ENCODE peak calls at places on chromosomes 2 and 18, in seven cellular contexts. One of them, this sample, is unnamed.

GRCh38 chr2:127175821-127176354 is 44.2 kb downstream of the CYP27C1 start:
- DNase-seq in kidney epithelial cell: no peak
- DNase-seq in NCI-H510A treated with DMSO at 0.1 percent for 48 hours: no peak
- DNase-seq in cardiac fibroblast: peak
- DNase-seq in left colon: peak
- DNase-seq in iPS-NIHi11: no peak
- DNase-seq in NCI-H1092 treated with DMSO at 0.1 percent for 48 hours: no peak
- DNase-seq in this sample: no peak

GRCh38 chr18:36187826-36188721 is 777 bp downstream of the MOCOS start:
- DNase-seq in left colon: peak
- DNase-seq in NCI-H1092 treated with DMSO at 0.1 percent for 48 hours: no peak
- DNase-seq in cardiac fibroblast: peak
- DNase-seq in iPS-NIHi11: peak
- DNase-seq in kidney epithelial cell: no peak
- DNase-seq in NCI-H510A treated with DMSO at 0.1 percent for 48 hours: peak
- DNase-seq in this sample: peak

GRCh38 chr2:10668402-10669012 is 21.3 kb downstream of the NOL10 start:
- DNase-seq in iPS-NIHi11: peak
- DNase-seq in NCI-H510A treated with DMSO at 0.1 percent for 48 hours: peak
- DNase-seq in NCI-H1092 treated with DMSO at 0.1 percent for 48 hours: peak
- DNase-seq in kidney epithelial cell: no peak
- DNase-seq in left colon: no peak
- DNase-seq in cardiac fibroblast: peak
- DNase-seq in this sample: peak

GRCh38 chr2:8355046-8355445 is 326.8 kb upstream of the ID2 start:
- DNase-seq in cardiac fibroblast: no peak
- DNase-seq in left colon: no peak
- DNase-seq in NCI-H1092 treated with DMSO at 0.1 percent for 48 hours: no peak
- DNase-seq in NCI-H510A treated with DMSO at 0.1 percent for 48 hours: no peak
- DNase-seq in iPS-NIHi11: no peak
- DNase-seq in kidney epithelial cell: no peak
- DNase-seq in this sample: no peak

GRCh38 chr2:153391131-153391530 is 87.4 kb downstream of the RPRM start:
- DNase-seq in iPS-NIHi11: no peak
- DNase-seq in kidney epithelial cell: no peak
- DNase-seq in left colon: no peak
- DNase-seq in NCI-H510A treated with DMSO at 0.1 percent for 48 hours: no peak
- DNase-seq in cardiac fibroblast: no peak
- DNase-seq in NCI-H1092 treated with DMSO at 0.1 percent for 48 hours: no peak
- DNase-seq in this sample: no peak

GRCh38 chr2:134014196-134014960 is 239.5 kb upstream of the MGAT5 start:
- DNase-seq in left colon: no peak
- DNase-seq in kidney epithelial cell: no peak
- DNase-seq in NCI-H510A treated with DMSO at 0.1 percent for 48 hours: no peak
- DNase-seq in iPS-NIHi11: no peak
- DNase-seq in cardiac fibroblast: no peak
- DNase-seq in NCI-H1092 treated with DMSO at 0.1 percent for 48 hours: no peak
- DNase-seq in this sample: no peak

GRCh38 chr18:435940-436339 is 64.6 kb downstream of the COLEC12 start:
- DNase-seq in iPS-NIHi11: no peak
- DNase-seq in left colon: no peak
- DNase-seq in kidney epithelial cell: peak
- DNase-seq in NCI-H510A treated with DMSO at 0.1 percent for 48 hours: no peak
- DNase-seq in NCI-H1092 treated with DMSO at 0.1 percent for 48 hours: no peak
- DNase-seq in cardiac fibroblast: peak
- DNase-seq in this sample: no peak

GRCh38 chr2:146209842-146210275 is 1635.0 kb upstream of the ACVR2A start:
- DNase-seq in NCI-H510A treated with DMSO at 0.1 percent for 48 hours: no peak
- DNase-seq in NCI-H1092 treated with DMSO at 0.1 percent for 48 hours: no peak
- DNase-seq in kidney epithelial cell: no peak
- DNase-seq in iPS-NIHi11: no peak
- DNase-seq in cardiac fibroblast: no peak
- DNase-seq in left colon: no peak
- DNase-seq in this sample: no peak

GRCh38 chr2:224716921-224717320 is 756 bp upstream of the CCDC195 start:
- DNase-seq in cardiac fibroblast: no peak
- DNase-seq in kidney epithelial cell: no peak
- DNase-seq in NCI-H510A treated with DMSO at 0.1 percent for 48 hours: no peak
- DNase-seq in iPS-NIHi11: no peak
- DNase-seq in NCI-H1092 treated with DMSO at 0.1 percent for 48 hours: no peak
- DNase-seq in left colon: no peak
- DNase-seq in this sample: no peak

GRCh38 chr2:55618649-55619055 is 1.2 kb upstream of the PPP4R3B start:
- DNase-seq in cardiac fibroblast: peak
- DNase-seq in iPS-NIHi11: peak
- DNase-seq in NCI-H510A treated with DMSO at 0.1 percent for 48 hours: peak
- DNase-seq in left colon: peak
- DNase-seq in kidney epithelial cell: no peak
- DNase-seq in NCI-H1092 treated with DMSO at 0.1 percent for 48 hours: peak
- DNase-seq in this sample: peak

GRCh38 chr2:220044383-220044782 is 417.0 kb downstream of the SLC4A3 start:
- DNase-seq in kidney epithelial cell: no peak
- DNase-seq in NCI-H510A treated with DMSO at 0.1 percent for 48 hours: no peak
- DNase-seq in iPS-NIHi11: peak
- DNase-seq in NCI-H1092 treated with DMSO at 0.1 percent for 48 hours: no peak
- DNase-seq in left colon: no peak
- DNase-seq in cardiac fibroblast: no peak
- DNase-seq in this sample: no peak

GRCh38 chr18:79756826-79757225 is 40.9 kb upstream of the KCNG2 start:
- DNase-seq in NCI-H510A treated with DMSO at 0.1 percent for 48 hours: no peak
- DNase-seq in iPS-NIHi11: no peak
- DNase-seq in kidney epithelial cell: no peak
- DNase-seq in NCI-H1092 treated with DMSO at 0.1 percent for 48 hours: no peak
- DNase-seq in cardiac fibroblast: no peak
- DNase-seq in left colon: no peak
- DNase-seq in this sample: no peak

GRCh38 chr2:218516614-218517013 is 51.5 kb downstream of the USP37 start:
- DNase-seq in NCI-H510A treated with DMSO at 0.1 percent for 48 hours: peak
- DNase-seq in NCI-H1092 treated with DMSO at 0.1 percent for 48 hours: no peak
- DNase-seq in left colon: no peak
- DNase-seq in iPS-NIHi11: peak
- DNase-seq in kidney epithelial cell: no peak
- DNase-seq in cardiac fibroblast: peak
- DNase-seq in this sample: peak

This sample was measured in HEK293T.